ENCODE peak calls at places on chromosomes 4 and X, in eight cellular contexts. F is fibroblast of villous mesenchyme, P is A673, M is dorsolateral prefrontal cortex, J is adrenal gland, O is AG10803, B is astrocyte of the cerebellum, R is BJ. V is an unnamed sample.

GRCh38 chr4:168656055-168656660 is 159.3 kb downstream of the PALLD start:
- DNase-seq in F (peak; percentile 87), P (peak; percentile 67), M (no peak), J (no peak), O (peak; percentile 94), B (no peak), R (peak; percentile 74), V (peak; percentile 86)

GRCh38 chr4:156197216-156197615 is 243.6 kb upstream of the CTSO start:
- DNase-seq in F (no peak), P (no peak), M (no peak), J (no peak), O (no peak), B (no peak), R (no peak), V (no peak)

GRCh38 chr4:72031868-72032619 is at the start of gene NPFFR2:
- DNase-seq in F (peak; percentile 6), P (no peak), M (no peak), J (no peak), O (peak; percentile 28), B (peak; percentile 5), R (no peak), V (no peak)

GRCh38 chrX:39900788-39901170 is 197.0 kb downstream of the BCOR start:
- DNase-seq in F (peak; percentile 12), P (peak; percentile 53), M (no peak), J (no peak), O (peak; percentile 35), B (no peak), R (no peak), V (no peak)

GRCh38 chr4:30867427-30867826 is 147.3 kb downstream of the PCDH7 start:
- DNase-seq in F (no peak), P (no peak), M (peak; percentile 38), J (no peak), O (no peak), B (no peak), R (no peak), V (no peak)

GRCh38 chr4:33111106-33111505 is 2390.9 kb downstream of the PCDH7 start:
- DNase-seq in F (no peak), P (no peak), M (no peak), J (no peak), O (peak; percentile 38), B (no peak), R (no peak), V (no peak)

GRCh38 chr4:147518846-147519767 is 38.2 kb downstream of the EDNRA start:
- DNase-seq in F (peak; percentile 78), P (peak; percentile 81), M (no peak), J (peak; percentile 87), O (peak; percentile 78), B (peak; percentile 68), R (no peak), V (peak; percentile 46)

GRCh38 chrX:39818071-39818470 is 279.7 kb downstream of the BCOR start:
- DNase-seq in F (no peak), P (no peak), M (no peak), J (no peak), O (no peak), B (no peak), R (no peak), V (no peak)

GRCh38 chrX:151981129-151981528 is 6.7 kb upstream of the GABRE start:
- DNase-seq in F (no peak), P (no peak), M (no peak), J (no peak), O (peak; percentile 77), B (no peak), R (no peak), V (peak; percentile 45)

GRCh38 chrX:142084611-142085010 is 120.5 kb downstream of the MAGEC2 start:
- DNase-seq in F (peak; percentile 37), P (no peak), M (no peak), J (no peak), O (no peak), B (no peak), R (no peak), V (no peak)

GRCh38 chrX:119105826-119106225 is 21.8 kb downstream of the KIAA1210 start:
- DNase-seq in F (peak; percentile 7), P (no peak), M (no peak), J (no peak), O (peak; percentile 56), B (peak; percentile 28), R (no peak), V (no peak)

GRCh38 chrX:23854945-23855344 is 52.8 kb downstream of the APOO start:
- DNase-seq in F (peak; percentile 23), P (no peak), M (no peak), J (no peak), O (peak; percentile 2), B (no peak), R (no peak), V (no peak)

GRCh38 chr4:147830987-147831386 is 99.1 kb downstream of the ARHGAP10 start:
- DNase-seq in F (peak; percentile 78), P (no peak), M (no peak), J (no peak), O (peak; percentile 62), B (no peak), R (peak; percentile 31), V (no peak)

GRCh38 chr4:163194593-163194992 is 27.9 kb upstream of the NAF1 start:
- DNase-seq in F (no peak), P (no peak), M (no peak), J (no peak), O (no peak), B (no peak), R (no peak), V (no peak)

GRCh38 chr4:123984881-123985280 is 588.3 kb downstream of the SPRY1 start:
- DNase-seq in F (no peak), P (no peak), M (no peak), J (no peak), O (no peak), B (no peak), R (no peak), V (no peak)

GRCh38 chr4:131258361-131258760 is 1890.7 kb upstream of the PCDH10 start:
- DNase-seq in F (no peak), P (no peak), M (no peak), J (no peak), O (no peak), B (no peak), R (no peak), V (no peak)

GRCh38 chr4:110587666-110588285 is 35.1 kb downstream of the PITX2 start:
- DNase-seq in F (no peak), P (no peak), M (no peak), J (no peak), O (no peak), B (no peak), R (no peak), V (no peak)

GRCh38 chr4:110586137-110586850 is 36.6 kb downstream of the PITX2 start:
- DNase-seq in F (peak; percentile 66), P (peak; percentile 86), M (no peak), J (no peak), O (peak; percentile 81), B (peak; percentile 57), R (peak; percentile 4), V (peak; percentile 46)

DNA sequence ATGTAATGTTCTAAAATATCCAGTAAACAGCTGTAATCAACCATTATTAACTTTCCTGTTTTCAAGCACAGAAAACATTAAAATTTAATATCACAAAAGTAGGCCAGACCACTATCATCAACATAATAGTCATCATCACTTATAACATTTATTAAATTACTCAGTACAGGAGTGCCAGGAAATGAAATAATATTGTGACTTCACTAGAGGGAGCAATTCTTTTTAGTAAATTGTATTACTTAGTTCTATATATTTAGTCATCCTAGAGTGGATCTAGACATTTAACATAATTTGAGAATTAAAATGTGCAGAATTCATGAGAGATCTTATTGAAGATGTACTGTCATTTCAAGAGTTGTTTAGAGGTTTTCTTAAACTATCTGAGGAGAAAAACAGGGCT is 33.6 kb downstream of the PITX2 start:
- DNase-seq in F (peak; percentile 15), P (no peak), M (no peak), J (no peak), O (peak; percentile 14), B (no peak), R (no peak), V (no peak)
- TF ChIP-seq CTCF in F (no peak), P (peak; percentile 47), M (no peak), J (no peak), O (peak; percentile 45), B (no peak), R (peak; percentile 5), V (peak; percentile 21)

GRCh38 chrX:106378616-106379015 is 210.5 kb downstream of the PWWP3B start:
- DNase-seq in F (no peak), P (no peak), M (no peak), J (no peak), O (no peak), B (no peak), R (no peak), V (no peak)
- H3K4me3 ChIP-seq in F (no peak overlapping the region), P (no peak overlapping the region), M (no peak overlapping the region), J (no peak overlapping the region), O (no peak overlapping the region), B (no peak overlapping the region), R (no peak overlapping the region), V (no peak overlapping the region)

DNA sequence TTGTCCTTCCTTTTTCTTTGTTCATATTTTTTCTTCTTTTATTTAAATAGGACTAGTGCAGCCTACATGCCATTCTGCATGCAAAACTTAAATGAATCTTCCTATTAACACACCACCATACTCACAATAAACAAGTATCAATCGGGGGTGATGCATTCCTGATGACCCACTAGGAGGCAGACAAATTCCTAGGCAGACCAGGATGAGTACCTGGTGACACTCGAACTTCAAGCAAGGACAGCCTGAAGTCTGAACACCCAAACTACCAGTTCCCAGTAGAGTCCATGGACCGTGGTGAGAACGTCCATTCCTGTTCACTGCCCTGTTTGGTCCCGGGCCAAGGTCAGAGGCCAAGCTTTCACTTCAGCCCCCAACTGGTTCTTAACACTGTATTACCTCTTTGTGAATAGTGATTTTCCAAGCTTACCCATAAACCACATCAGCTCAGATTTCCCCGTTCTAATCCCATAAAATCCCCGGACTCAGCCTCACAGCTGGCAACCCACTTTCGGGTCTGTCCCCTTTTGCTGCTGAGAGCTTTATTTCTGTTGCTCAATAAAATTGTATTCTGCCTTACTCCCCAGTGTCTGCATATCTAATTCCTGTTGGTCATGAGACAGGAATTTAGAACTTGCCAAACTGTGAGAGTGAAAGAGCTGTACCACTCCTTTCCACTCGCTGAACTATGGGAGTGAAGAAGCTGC is 1286.6 kb downstream of the FSTL5 start:
- DNase-seq in F (no peak), P (peak; percentile 18), M (no peak), J (no peak), O (no peak), B (no peak), R (no peak), V (no peak)
- TF ChIP-seq CTCF in F (no peak), P (no peak), M (no peak), J (no peak), O (no peak), B (no peak), R (no peak), V (no peak)

DNA sequence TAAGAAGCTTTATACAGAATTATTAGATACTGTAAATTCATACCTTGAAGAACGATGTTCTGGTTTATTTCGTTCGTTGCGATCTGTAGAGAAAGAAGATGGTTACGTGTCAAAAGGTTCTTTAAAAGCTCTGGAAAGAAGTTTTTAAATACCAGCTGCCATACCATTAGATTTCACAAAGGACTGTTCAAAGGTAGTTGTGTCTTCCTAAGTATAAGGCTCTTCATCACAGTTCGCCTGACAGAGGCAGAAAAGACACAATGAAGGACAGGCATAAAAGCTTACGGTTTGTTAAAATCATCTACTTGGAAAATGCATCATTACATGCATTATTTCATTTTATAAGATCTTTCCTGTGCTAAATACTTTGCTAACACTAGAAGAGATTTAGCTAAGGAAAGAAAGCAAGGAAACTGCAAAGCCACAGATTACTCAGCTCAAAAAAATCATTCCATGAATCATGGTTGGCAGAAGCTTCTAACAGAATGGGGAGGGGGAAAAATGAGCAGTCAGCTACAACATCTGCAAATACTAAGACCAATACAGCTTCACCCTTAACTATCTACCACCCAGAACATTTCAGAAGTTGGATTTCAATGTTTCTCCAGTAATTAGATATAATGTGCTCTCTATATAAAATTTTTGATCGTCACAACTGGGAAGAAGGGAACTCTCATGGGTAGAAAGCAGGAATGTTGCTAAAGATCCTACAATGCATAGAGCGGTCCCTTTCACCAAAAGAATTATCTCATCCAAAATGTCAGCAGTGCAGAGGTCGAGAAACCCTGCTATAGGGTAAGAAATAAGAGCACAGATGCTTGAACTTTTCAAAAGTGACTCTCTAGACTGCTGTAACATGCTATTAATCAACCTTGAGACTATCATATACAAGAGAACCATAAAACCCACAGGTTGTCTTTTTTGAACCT is 50.7 kb upstream of the PRSS48 start:
- DNase-seq in F (peak; percentile 69), P (no peak), M (no peak), J (no peak), O (peak; percentile 84), B (peak; percentile 76), R (peak; percentile 62), V (peak; percentile 35)
- H3K4me3 ChIP-seq in F (peak overlapping the region; percentile 62), P (no peak overlapping the region), M (peak overlapping the region; percentile 35), J (peak overlapping the region; percentile 48), O (peak overlapping the region; percentile 56), B (peak overlapping the region; percentile 45), R (peak overlapping the region; percentile 40), V (peak overlapping the region; percentile 30)